ENCODE peak calls at places on chromosomes 7 and 10, in five cellular contexts. H is OCI-LY7, F is hepatocyte, I is GM23248, X is neuronal stem cell. S is an unnamed sample.

GRCh38 chr7:90530263-90530662 is 60.8 kb downstream of the PTTG1IP2 start:
- DNase-seq in H (no peak), F (no peak), I (peak), X (no peak), S (peak)

GRCh38 chr7:157690833-157691382 is 354.1 kb downstream of the DNAJB6 start:
- DNase-seq in H (no peak), F (no peak), I (peak), X (peak), S (peak)

GRCh38 chr10:79069325-79070090 is 742 bp downstream of the ZMIZ1 start:
- DNase-seq in H (peak), F (peak), I (peak), X (peak), S (peak)

GRCh38 chr7:134480730-134481129 is 21.8 kb upstream of the AKR1B1 start:
- DNase-seq in H (no peak), F (no peak), I (peak), X (no peak), S (peak)

GRCh38 chr10:119859422-119860258 is 13.0 kb downstream of the MCMBP start:
- DNase-seq in H (peak), F (peak), I (peak), X (peak), S (peak)

GRCh38 chr7:151404216-151405011 is 5.4 kb downstream of the WDR86 start:
- DNase-seq in H (no peak), F (peak), I (peak), X (no peak), S (peak)

GRCh38 chr10:5600908-5601307 is 65.5 kb downstream of the ASB13 start:
- DNase-seq in H (no peak), F (no peak), I (no peak), X (no peak), S (no peak)

GRCh38 chr10:78162867-78163266 is 129.2 kb downstream of the RPS24 start:
- DNase-seq in H (no peak), F (no peak), I (peak), X (no peak), S (no peak)

GRCh38 chr10:121436630-121437311 is 161.5 kb downstream of the FGFR2 start:
- DNase-seq in H (no peak), F (no peak), I (no peak), X (no peak), S (no peak)

GRCh38 chr10:58919927-58920654 is 256.4 kb upstream of the PHYHIPL start:
- DNase-seq in H (no peak), F (no peak), I (peak), X (no peak), S (peak)

GRCh38 chr10:114694735-114695134 is 36.7 kb upstream of the ABLIM1 start:
- DNase-seq in H (peak), F (peak), I (peak), X (peak), S (no peak)

GRCh38 chr10:111125102-111125501 is 48.3 kb downstream of the ADRA2A start:
- DNase-seq in H (no peak), F (no peak), I (no peak), X (no peak), S (no peak)

GRCh38 chr7:28481131-28481926 is 69.0 kb downstream of the CREB5 start:
- DNase-seq in H (peak), F (peak), I (peak), X (peak), S (peak)

GRCh38 chr7:121831320-121831719 is 41.6 kb upstream of the PTPRZ1 start:
- DNase-seq in H (no peak), F (no peak), I (no peak), X (no peak), S (no peak)

GRCh38 chr7:115240242-115240641 is 318.3 kb downstream of the MDFIC start:
- DNase-seq in H (no peak), F (no peak), I (peak), X (no peak), S (no peak)

GRCh38 chr10:16987129-16987670 is 142.4 kb downstream of the CUBN start:
- DNase-seq in H (no peak), F (no peak), I (peak), X (no peak), S (peak)

GRCh38 chr10:97333351-97333600 is 1.3 kb downstream of the FRAT2 start:
- DNase-seq in H (peak), F (peak), I (peak), X (no peak), S (no peak)

GRCh38 chr10:64773357-64773756 is 1252.2 kb downstream of the REEP3 start:
- DNase-seq in H (no peak), F (no peak), I (no peak), X (no peak), S (no peak)

GRCh38 chr10:29773675-29774091 is 138.9 kb upstream of the SVIL start:
- DNase-seq in H (no peak), F (no peak), I (no peak), X (no peak), S (no peak)

GRCh38 chr7:158028971-158029370 is 558.7 kb downstream of the PTPRN2 start:
- DNase-seq in H (no peak), F (no peak), I (no peak), X (no peak), S (no peak)

GRCh38 chr7:51315393-51316261 is 982 bp downstream of the COBL start:
- DNase-seq in H (no peak), F (peak), I (peak), X (peak), S (no peak)

GRCh38 chr7:77698042-77698625 is 1.9 kb downstream of the RSBN1L start:
- DNase-seq in H (peak), F (no peak), I (peak), X (no peak), S (no peak)
- H3K4me3 ChIP-seq in H (peak), F (peak), I (peak), X (no peak), S (peak)

DNA sequence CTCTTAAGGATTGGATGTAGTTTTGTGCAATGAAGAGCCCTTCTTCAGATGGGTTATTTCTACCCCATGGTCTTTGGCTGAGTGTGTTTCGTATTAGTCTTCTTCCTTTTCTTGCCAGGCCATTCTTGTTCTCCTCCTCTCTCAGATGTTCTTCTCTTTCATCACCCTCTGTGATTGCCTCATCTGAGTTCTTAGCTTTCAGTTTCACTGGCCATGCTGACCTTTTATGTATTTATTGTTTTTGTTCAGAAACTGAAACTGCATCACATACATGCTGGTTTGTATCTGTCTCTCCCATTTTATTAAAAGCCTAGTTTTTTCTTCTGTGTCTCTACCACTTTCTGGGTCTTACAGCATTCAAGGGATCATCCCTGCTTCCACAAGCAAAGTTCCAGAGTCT is 21.7 kb upstream of the PCGF5 start:
- DNase-seq in H (peak), F (peak), I (peak), X (no peak), S (peak)
- H3K4me3 ChIP-seq in H (no peak), F (no peak), I (peak), X (no peak), S (peak)

DNA sequence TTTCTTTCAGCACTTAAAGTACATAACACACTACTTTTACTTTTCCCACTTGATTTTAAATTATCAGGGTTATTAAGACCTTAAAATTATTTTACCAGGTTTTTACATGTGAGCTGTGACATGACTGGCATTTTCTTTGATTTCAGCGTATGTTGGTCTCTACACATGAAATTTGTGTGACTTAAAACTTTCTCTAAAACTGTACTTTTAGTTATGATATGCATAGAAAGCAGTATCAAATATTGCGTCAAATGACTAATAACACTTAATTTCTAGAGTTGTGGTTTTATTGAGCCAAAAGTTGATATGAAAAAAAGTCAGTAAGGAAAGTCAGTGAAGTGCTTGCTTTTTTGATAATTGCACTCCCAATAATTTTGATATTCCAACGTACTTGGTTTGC is 3.1 kb downstream of the PTEN start:
- DNase-seq in H (no peak), F (no peak), I (no peak), X (no peak), S (no peak)
- H3K4me3 ChIP-seq in H (peak), F (peak), I (peak), X (no peak), S (peak)

DNA sequence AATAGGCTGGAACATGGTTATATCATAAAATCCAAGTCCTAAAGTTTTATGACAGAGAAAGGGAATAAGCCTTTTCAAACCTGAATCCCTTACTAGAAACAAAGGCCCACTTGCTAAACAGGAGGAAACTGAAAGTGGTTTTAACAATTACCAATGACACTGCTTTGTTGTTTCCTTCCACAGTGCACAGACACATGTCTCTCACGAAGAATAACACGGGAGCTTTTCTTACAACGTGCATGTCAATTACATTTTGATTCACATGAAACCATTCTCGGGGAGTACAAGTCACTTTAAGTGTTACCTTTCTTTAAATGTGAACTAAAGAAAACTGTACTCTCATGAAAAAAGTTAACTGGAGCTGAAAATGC is 1.4 kb downstream of the MRPS33 start:
- DNase-seq in H (peak), F (no peak), I (peak), X (no peak), S (no peak)
- H3K4me3 ChIP-seq in H (peak), F (no peak), I (peak), X (no peak), S (no peak)

GRCh38 chr10:70404906-70405824 is 1.2 kb downstream of the EIF4EBP2 start:
- DNase-seq in H (peak), F (peak), I (peak), X (no peak), S (peak)
- H3K4me3 ChIP-seq in H (peak), F (peak), I (peak), X (peak), S (peak)

DNA sequence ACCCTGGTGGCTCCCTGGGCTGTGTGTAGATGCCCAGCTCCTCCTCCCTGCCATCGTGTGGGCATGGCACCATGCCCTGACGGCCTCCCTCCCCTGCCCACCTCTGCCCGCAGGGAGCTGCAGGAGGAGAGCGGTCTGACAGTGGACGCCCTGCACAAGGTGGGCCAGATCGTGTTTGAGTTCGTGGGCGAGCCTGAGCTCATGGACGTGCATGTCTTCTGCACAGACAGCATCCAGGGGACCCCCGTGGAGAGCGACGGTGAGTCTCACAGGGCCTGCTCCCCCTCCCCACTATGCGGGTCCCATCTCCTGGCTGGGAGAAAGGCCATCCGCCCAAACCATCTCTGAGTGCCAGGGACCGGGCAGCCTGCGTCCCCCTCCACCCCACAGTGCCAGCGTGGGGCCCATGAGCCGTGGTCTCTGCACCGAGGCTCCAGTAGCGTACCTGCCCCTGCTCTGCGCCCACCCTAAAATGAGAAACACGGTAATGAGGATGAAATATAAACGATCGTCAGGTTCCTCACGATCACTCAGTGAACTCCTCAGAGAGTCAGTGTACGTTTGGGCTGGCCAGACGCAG is 7.8 kb downstream of the NUDT1 start:
- DNase-seq in H (no peak), F (no peak), I (no peak), X (no peak), S (no peak)
- H3K4me3 ChIP-seq in H (no peak), F (no peak), I (peak), X (no peak), S (peak)

GRCh38 chr7:1567082-1567771 is 2.6 kb downstream of the PSMG3 start:
- DNase-seq in H (no peak), F (no peak), I (peak), X (no peak), S (peak)
- H3K4me3 ChIP-seq in H (no peak), F (no peak), I (peak), X (no peak), S (peak)

DNA sequence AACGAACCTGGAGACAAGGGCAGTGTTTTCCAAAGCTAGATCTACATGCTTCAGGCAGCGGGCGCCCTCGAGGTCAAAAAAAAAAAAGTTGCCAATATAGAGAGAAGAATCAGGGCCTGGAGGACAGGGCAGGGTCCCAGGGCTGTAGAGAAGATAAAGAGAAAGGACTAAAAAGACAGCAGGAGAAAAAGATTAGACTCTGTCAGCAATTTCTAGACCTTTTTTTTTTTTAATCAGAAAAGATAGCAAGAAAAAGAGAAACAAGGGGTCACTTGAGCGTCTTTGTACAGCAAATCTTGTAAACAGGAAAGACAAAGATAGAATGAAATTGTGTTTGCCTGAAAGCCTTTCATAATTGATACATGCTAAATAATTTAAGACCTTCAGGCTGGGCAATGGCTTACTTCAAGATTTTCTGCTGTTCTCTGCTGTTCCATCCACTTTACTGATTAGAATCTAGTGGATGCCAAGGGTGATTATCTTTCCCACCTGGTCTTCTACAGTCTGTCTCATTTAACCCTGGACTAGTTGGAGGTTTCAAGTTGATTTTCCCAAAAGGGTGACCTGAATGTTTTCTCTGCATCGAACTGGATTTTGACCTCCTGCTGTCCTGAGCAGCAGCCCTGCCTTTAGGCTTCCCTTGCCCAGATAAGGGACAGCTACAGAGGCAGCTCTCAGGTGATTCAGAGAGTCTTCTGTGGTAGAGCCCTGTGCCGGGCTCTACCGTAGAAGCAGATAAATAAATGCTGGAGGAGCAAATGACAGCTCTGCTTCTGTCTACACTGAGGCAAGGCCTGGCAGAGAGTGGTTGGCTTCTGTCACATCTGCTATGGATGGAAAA is 5.1 kb downstream of the LMOD2 start:
- DNase-seq in H (no peak), F (no peak), I (no peak), X (no peak), S (no peak)
- H3K4me3 ChIP-seq in H (no peak), F (no peak), I (no peak), X (no peak), S (no peak)

GRCh38 chr10:72803119-72803505 is 90.4 kb upstream of the OIT3 start:
- DNase-seq in H (no peak), F (no peak), I (peak), X (no peak), S (peak)
- H3K4me3 ChIP-seq in H (no peak), F (no peak), I (peak), X (no peak), S (peak)

GRCh38 chr7:2079332-2080068 is 153.2 kb downstream of the MAD1L1 start:
- DNase-seq in H (no peak), F (no peak), I (no peak), X (no peak), S (no peak)

GRCh38 chr7:2083362-2083761 is 149.4 kb downstream of the MAD1L1 start:
- DNase-seq in H (no peak), F (no peak), I (no peak), X (no peak), S (no peak)

GRCh38 chr7:2080069-2080405 is 152.7 kb downstream of the MAD1L1 start:
- DNase-seq in H (no peak), F (no peak), I (no peak), X (no peak), S (no peak)

GRCh38 chr7:2082357-2083038 is 150.2 kb downstream of the MAD1L1 start:
- DNase-seq in H (no peak), F (peak), I (peak), X (no peak), S (peak)

GRCh38 chr7:2081526-2082356 is 151.0 kb downstream of the MAD1L1 start:
- DNase-seq in H (no peak), F (no peak), I (no peak), X (no peak), S (no peak)
- H3K4me3 ChIP-seq in H (no peak), F (no peak), I (no peak), X (no peak), S (no peak)